ENCODE peak calls at places on chromosomes 3 and 15, in five cellular contexts. C, L, Q, W and Y are unnamed samples.
A peak's percentile ranks its signal among the peaks of the same experiment; 100 is the strongest.

GRCh38 chr3:101377796-101378195 is 57.4 kb upstream of the IMPG2 start:
- DNase-seq in C (no peak), L (peak; percentile 6), Q (peak; percentile 72), W (no peak), Y (no peak)

GRCh38 chr15:49145651-49146609 is 9.5 kb downstream of the COPS2 start:
- DNase-seq in C (no peak), L (peak; percentile 73), Q (peak; percentile 53), W (peak; percentile 67), Y (no peak)

GRCh38 chr3:20047940-20048339 is 7.7 kb downstream of the KAT2B start:
- DNase-seq in C (no peak), L (no peak), Q (peak; percentile 10), W (no peak), Y (no peak)

GRCh38 chr3:42819351-42819965 is 10.2 kb downstream of the ACKR2 start:
- DNase-seq in C (no peak), L (no peak), Q (no peak), W (peak; percentile 67), Y (no peak)

GRCh38 chr3:53729618-53730017 is 116.6 kb downstream of the CHDH start:
- DNase-seq in C (no peak), L (no peak), Q (no peak), W (no peak), Y (no peak)

GRCh38 chr15:57849332-57849731 is 142.8 kb downstream of the POLR2M start:
- DNase-seq in C (no peak), L (no peak), Q (no peak), W (no peak), Y (no peak)

GRCh38 chr3:180871901-180872300 is 40.6 kb upstream of the FXR1 start:
- DNase-seq in C (no peak), L (peak; percentile 17), Q (no peak), W (no peak), Y (no peak)

GRCh38 chr3:94413721-94414106 is 350.9 kb downstream of the NSUN3 start:
- DNase-seq in C (no peak), L (peak; percentile 88), Q (no peak), W (peak; percentile 4), Y (no peak)

GRCh38 chr3:36698314-36698713 is 66.0 kb downstream of the DCLK3 start:
- DNase-seq in C (no peak), L (no peak), Q (no peak), W (peak; percentile 15), Y (peak; percentile 80)

GRCh38 chr3:45082139-45082538 is 56.0 kb downstream of the CLEC3B start:
- DNase-seq in C (no peak), L (peak; percentile 46), Q (no peak), W (no peak), Y (no peak)

GRCh38 chr3:6035626-6036025 is 825.3 kb upstream of the GRM7 start:
- DNase-seq in C (no peak), L (no peak), Q (no peak), W (no peak), Y (no peak)

GRCh38 chr3:78872195-78872594 is 895.6 kb downstream of the ROBO1 start:
- DNase-seq in C (no peak), L (no peak), Q (no peak), W (no peak), Y (no peak)

GRCh38 chr3:22263042-22263441 is 512.0 kb upstream of the ZNF385D start:
- DNase-seq in C (no peak), L (peak; percentile 19), Q (no peak), W (no peak), Y (no peak)

GRCh38 chr3:176816937-176817336 is 380.3 kb downstream of the TBL1XR1 start:
- DNase-seq in C (no peak), L (no peak), Q (no peak), W (no peak), Y (no peak)

GRCh38 chr3:126961191-126961790 is 21.6 kb upstream of the PLXNA1 start:
- DNase-seq in C (peak; percentile 69), L (peak; percentile 61), Q (no peak), W (no peak), Y (peak; percentile 95)

GRCh38 chr3:34634939-34635338 is 836.5 kb downstream of the PDCD6IP start:
- DNase-seq in C (no peak), L (no peak), Q (no peak), W (no peak), Y (no peak)

GRCh38 chr3:99409961-99410360 is 228.4 kb upstream of the COL8A1 start:
- DNase-seq in C (no peak), L (no peak), Q (no peak), W (no peak), Y (no peak)

GRCh38 chr3:81043009-81043408 is 718.4 kb downstream of the GBE1 start:
- DNase-seq in C (no peak), L (no peak), Q (no peak), W (no peak), Y (no peak)

GRCh38 chr15:67177750-67178149 is 76.7 kb downstream of the AAGAB start:
- DNase-seq in C (no peak), L (peak; percentile 83), Q (no peak), W (no peak), Y (no peak)

GRCh38 chr3:14290631-14291385 is 111.6 kb upstream of the SLC6A6 start:
- DNase-seq in C (no peak), L (no peak), Q (no peak), W (peak; percentile 34), Y (no peak)

GRCh38 chr3:152578769-152579168 is 256.2 kb upstream of the P2RY1 start:
- DNase-seq in C (no peak), L (no peak), Q (no peak), W (no peak), Y (no peak)

GRCh38 chr3:20326537-20326936 is 140.5 kb upstream of the SGO1 start:
- DNase-seq in C (no peak), L (no peak), Q (no peak), W (no peak), Y (no peak)

GRCh38 chr15:68821898-68822380 is 1.2 kb upstream of the ANP32A start:
- DNase-seq in C (no peak), L (no peak), Q (no peak), W (peak; percentile 48), Y (no peak)

GRCh38 chr3:113695426-113695817 is 1.0 kb downstream of the USF3 start:
- DNase-seq in C (no peak), L (peak; percentile 56), Q (no peak), W (no peak), Y (no peak)

GRCh38 chr3:50260942-50261441 is 8.0 kb upstream of the SEMA3B start:
- DNase-seq in C (peak; percentile 44), L (no peak), Q (no peak), W (no peak), Y (no peak)

GRCh38 chr3:64760258-64760657 is 72.5 kb upstream of the ADAMTS9 start:
- DNase-seq in C (no peak), L (no peak), Q (no peak), W (no peak), Y (no peak)

GRCh38 chr3:9826815-9827574 is 16.8 kb downstream of the RPUSD3 start:
- DNase-seq in C (no peak), L (no peak), Q (peak; percentile 8), W (peak; percentile 84), Y (no peak)

GRCh38 chr15:96042734-96043224 is 287.7 kb upstream of the NR2F2 start:
- DNase-seq in C (no peak), L (no peak), Q (peak; percentile 45), W (no peak), Y (no peak)
- H3K27ac ChIP-seq in C (no peak overlapping the region), L (no peak overlapping the region), Q (no peak overlapping the region), W (no peak overlapping the region), Y (no peak overlapping the region)

GRCh38 chr3:178100881-178101280 is 435.4 kb upstream of the KCNMB2 start:
- DNase-seq in C (no peak), L (no peak), Q (no peak), W (no peak), Y (no peak)

GRCh38 chr3:178096955-178097354 is 439.3 kb upstream of the KCNMB2 start:
- DNase-seq in C (no peak), L (no peak), Q (no peak), W (no peak), Y (no peak)

GRCh38 chr3:178097576-178097975 is 438.7 kb upstream of the KCNMB2 start:
- DNase-seq in C (peak; percentile 63), L (peak; percentile 95), Q (no peak), W (no peak), Y (no peak)

GRCh38 chr3:178103140-178103539 is 433.1 kb upstream of the KCNMB2 start:
- DNase-seq in C (no peak), L (peak; percentile 23), Q (no peak), W (no peak), Y (no peak)

DNA sequence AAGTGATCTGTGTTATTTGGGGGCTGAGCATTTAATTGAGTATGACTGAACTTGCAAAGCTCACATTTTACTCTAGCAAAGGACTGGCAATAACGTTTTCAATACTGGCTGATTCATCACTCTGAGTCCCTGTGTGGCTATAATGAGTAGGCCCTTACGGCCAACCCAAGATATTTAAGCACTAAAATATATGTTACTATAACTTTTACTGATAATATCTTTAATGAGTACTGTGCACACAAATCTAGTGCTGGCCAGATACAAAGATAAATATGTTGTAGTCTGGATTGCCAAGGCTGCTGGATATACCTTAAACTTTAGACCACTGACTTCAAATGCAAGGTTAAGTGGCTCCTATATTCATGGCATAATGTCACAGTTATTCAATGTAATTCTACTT is 436.4 kb upstream of the KCNMB2 start:
- DNase-seq in C (no peak), L (no peak), Q (no peak), W (no peak), Y (no peak)
- H3K27ac ChIP-seq in C (no peak overlapping the region), L (no peak overlapping the region), Q (no peak overlapping the region), W (no peak overlapping the region), Y (no peak overlapping the region)

GRCh38 chr15:99605490-99605931 is 39.7 kb downstream of the MEF2A start:
- DNase-seq in C (no peak), L (peak; percentile 6), Q (no peak), W (no peak), Y (no peak)
- H3K27ac ChIP-seq in C (no peak overlapping the region), L (no peak overlapping the region), Q (no peak overlapping the region), W (peak overlapping the region; percentile 7), Y (no peak overlapping the region)

DNA sequence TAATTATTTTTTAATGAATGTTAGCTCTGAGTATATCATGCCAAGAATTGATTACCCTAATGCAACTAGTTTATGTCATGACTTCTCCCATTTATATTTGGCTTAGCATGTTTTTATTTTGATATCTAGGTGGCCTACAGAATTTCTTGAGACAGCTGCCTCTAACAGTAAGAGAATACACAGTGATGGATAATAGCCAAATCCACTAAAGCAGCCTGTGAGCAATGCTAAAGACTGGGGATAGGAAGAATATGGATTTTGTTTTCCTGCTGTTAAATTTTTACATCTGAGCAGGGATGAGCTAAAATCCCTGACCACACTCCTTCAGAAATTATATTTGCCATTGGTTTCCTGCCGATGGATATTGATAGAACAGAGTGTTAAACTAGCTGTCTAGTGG is 149.3 kb upstream of the TGFBR2 start:
- DNase-seq in C (no peak), L (no peak), Q (no peak), W (no peak), Y (no peak)
- H3K27ac ChIP-seq in C (no peak overlapping the region), L (no peak overlapping the region), Q (no peak overlapping the region), W (no peak overlapping the region), Y (peak overlapping the region; percentile 34)